ENCODE peak calls at places on chromosomes 2 and 18, in ten cellular contexts. C, A, Y, T, Q, F, P, X, M and U are unnamed samples.

GRCh38 chr18:4672152-4672551 is 217.0 kb upstream of the DLGAP1 start:
- DNase-seq in C (no peak), A (no peak), Y (no peak), T (no peak), Q (no peak), F (no peak), P (no peak), X (no peak), M (no peak), U (no peak)

GRCh38 chr2:227388537-227389011 is 825 bp upstream of the SCYGR1 start:
- DNase-seq in C (no peak), A (no peak), Y (no peak), T (no peak), Q (no peak), F (no peak), P (no peak), X (no peak), M (no peak), U (no peak)

GRCh38 chr18:75698861-75699260 is 271.4 kb upstream of the SMIM21 start:
- DNase-seq in C (no peak), A (no peak), Y (no peak), T (no peak), Q (no peak), F (no peak), P (no peak), X (no peak), M (no peak), U (no peak)

GRCh38 chr18:21364471-21364870 is 122.4 kb downstream of the GREB1L start:
- DNase-seq in C (no peak), A (no peak), Y (no peak), T (no peak), Q (no peak), F (no peak), P (no peak), X (no peak), M (no peak), U (no peak)

GRCh38 chr2:8984152-8984551 is 19.3 kb downstream of the MBOAT2 start:
- DNase-seq in C (peak; percentile 38), A (no peak), Y (no peak), T (no peak), Q (no peak), F (no peak), P (no peak), X (no peak), M (no peak), U (no peak)

GRCh38 chr18:8991131-8991530 is 111.4 kb upstream of the NDUFV2 start:
- DNase-seq in C (no peak), A (no peak), Y (no peak), T (no peak), Q (no peak), F (no peak), P (no peak), X (no peak), M (no peak), U (no peak)

GRCh38 chr2:203510941-203511305 is 24.2 kb downstream of the RAPH1 start:
- DNase-seq in C (no peak), A (no peak), Y (no peak), T (no peak), Q (no peak), F (no peak), P (no peak), X (no peak), M (no peak), U (no peak)

GRCh38 chr18:25434771-25435461 is 83.0 kb upstream of the ZNF521 start:
- DNase-seq in C (no peak), A (no peak), Y (no peak), T (no peak), Q (no peak), F (no peak), P (no peak), X (no peak), M (no peak), U (no peak)

GRCh38 chr2:1769703-1770422 is 25.5 kb upstream of the PXDN start:
- DNase-seq in C (peak; percentile 81), A (no peak), Y (peak; percentile 75), T (peak; percentile 58), Q (peak; percentile 62), F (peak; percentile 48), P (peak; percentile 82), X (peak; percentile 72), M (peak; percentile 80), U (peak; percentile 78)

GRCh38 chr18:28365406-28365805 is 188.5 kb upstream of the CDH2 start:
- DNase-seq in C (peak; percentile 64), A (no peak), Y (no peak), T (peak; percentile 35), Q (no peak), F (no peak), P (no peak), X (no peak), M (no peak), U (no peak)

GRCh38 chr18:68263481-68263880 is 451.4 kb downstream of the TMX3 start:
- DNase-seq in C (no peak), A (no peak), Y (no peak), T (no peak), Q (no peak), F (no peak), P (no peak), X (no peak), M (no peak), U (no peak)

GRCh38 chr2:64554117-64554516 is 30.0 kb downstream of the AFTPH start:
- DNase-seq in C (no peak), A (no peak), Y (no peak), T (no peak), Q (no peak), F (no peak), P (no peak), X (no peak), M (no peak), U (no peak)

GRCh38 chr2:238290715-238291549 is 2.5 kb upstream of the PER2 start:
- DNase-seq in C (no peak), A (no peak), Y (no peak), T (no peak), Q (peak; percentile 53), F (no peak), P (no peak), X (no peak), M (no peak), U (no peak)

GRCh38 chr2:43169091-43169936 is 57.1 kb downstream of the ZFP36L2 start:
- DNase-seq in C (peak; percentile 89), A (no peak), Y (peak; percentile 64), T (no peak), Q (peak; percentile 76), F (no peak), P (no peak), X (no peak), M (peak; percentile 77), U (no peak)

GRCh38 chr2:222404126-222404891 is 20.0 kb upstream of the SGPP2 start:
- DNase-seq in C (no peak), A (no peak), Y (no peak), T (no peak), Q (no peak), F (no peak), P (no peak), X (no peak), M (no peak), U (no peak)

GRCh38 chr2:235711527-235711926 is 217.7 kb downstream of the AGAP1 start:
- DNase-seq in C (no peak), A (no peak), Y (no peak), T (no peak), Q (no peak), F (no peak), P (no peak), X (no peak), M (no peak), U (no peak)

GRCh38 chr2:55743583-55743982 is 49.9 kb upstream of the PNPT1 start:
- DNase-seq in C (no peak), A (no peak), Y (no peak), T (no peak), Q (no peak), F (no peak), P (no peak), X (no peak), M (no peak), U (no peak)

GRCh38 chr2:72994282-72994990 is 77.1 kb downstream of the SFXN5 start:
- DNase-seq in C (no peak), A (no peak), Y (no peak), T (no peak), Q (peak; percentile 49), F (no peak), P (no peak), X (no peak), M (peak; percentile 58), U (no peak)

GRCh38 chr2:84904717-84905174 is 710 bp upstream of the TMSB10 start:
- DNase-seq in C (peak; percentile 51), A (peak; percentile 13), Y (peak; percentile 33), T (no peak), Q (peak; percentile 92), F (no peak), P (no peak), X (peak; percentile 72), M (peak; percentile 92), U (peak; percentile 90)

GRCh38 chr2:181810823-181811695 is 80.5 kb upstream of the ITPRID2 start:
- DNase-seq in C (peak; percentile 99), A (no peak), Y (no peak), T (peak; percentile 45), Q (no peak), F (no peak), P (no peak), X (peak; percentile 63), M (no peak), U (no peak)

GRCh38 chr18:34342960-34343359 is 118.2 kb upstream of the NOL4 start:
- DNase-seq in C (peak; percentile 5), A (no peak), Y (no peak), T (no peak), Q (no peak), F (no peak), P (no peak), X (peak; percentile 13), M (no peak), U (no peak)

GRCh38 chr2:30710016-30710415 is 97.2 kb downstream of the CAPN13 start:
- DNase-seq in C (no peak), A (no peak), Y (no peak), T (no peak), Q (no peak), F (no peak), P (no peak), X (no peak), M (peak; percentile 36), U (peak; percentile 57)